ENCODE peak calls at places on chromosomes 7 and 10, in eight cellular contexts. One of them, this sample, is unnamed.
A peak's percentile ranks its signal among the peaks of the same experiment; 100 is the strongest.

GRCh38 chr10:78861456-78862327 is 207.1 kb upstream of the ZMIZ1 start:
- DNase-seq in MM.1S: no peak
- DNase-seq in HepG2: no peak
- DNase-seq in IMR-90: no peak
- DNase-seq in PC-3: peak; percentile 59
- DNase-seq in A549: no peak
- DNase-seq in H9: no peak
- DNase-seq in neural progenitor cell: no peak
- DNase-seq in this sample: no peak

GRCh38 chr7:4857189-4857588 is 4.6 kb downstream of the PAPOLB start:
- DNase-seq in MM.1S: no peak
- DNase-seq in HepG2: no peak
- DNase-seq in IMR-90: no peak
- DNase-seq in PC-3: no peak
- DNase-seq in A549: no peak
- DNase-seq in H9: no peak
- DNase-seq in neural progenitor cell: no peak
- DNase-seq in this sample: no peak

GRCh38 chr7:106643189-106643588 is 17.8 kb downstream of the CCDC71L start:
- DNase-seq in MM.1S: no peak
- DNase-seq in HepG2: no peak
- DNase-seq in IMR-90: no peak
- DNase-seq in PC-3: no peak
- DNase-seq in A549: no peak
- DNase-seq in H9: no peak
- DNase-seq in neural progenitor cell: no peak
- DNase-seq in this sample: no peak

GRCh38 chr7:139457153-139457946 is 26.1 kb downstream of the KLRG2 start:
- DNase-seq in MM.1S: no peak
- DNase-seq in HepG2: no peak
- DNase-seq in IMR-90: peak; percentile 29
- DNase-seq in PC-3: peak; percentile 13
- DNase-seq in A549: no peak
- DNase-seq in H9: no peak
- DNase-seq in neural progenitor cell: no peak
- DNase-seq in this sample: no peak

GRCh38 chr10:88318803-88319202 is 264.3 kb downstream of the RNLS start:
- DNase-seq in MM.1S: peak; percentile 45
- DNase-seq in HepG2: peak; percentile 1
- DNase-seq in IMR-90: no peak
- DNase-seq in PC-3: no peak
- DNase-seq in A549: peak; percentile 6
- DNase-seq in H9: peak; percentile 54
- DNase-seq in neural progenitor cell: no peak
- DNase-seq in this sample: peak; percentile 65

GRCh38 chr7:6636741-6637543 is at the start of gene ZNF316:
- DNase-seq in MM.1S: peak; percentile 47
- DNase-seq in HepG2: no peak
- DNase-seq in IMR-90: peak; percentile 38
- DNase-seq in PC-3: peak; percentile 35
- DNase-seq in A549: peak; percentile 71
- DNase-seq in H9: no peak
- DNase-seq in neural progenitor cell: no peak
- DNase-seq in this sample: peak; percentile 74

GRCh38 chr7:148436135-148436534 is 154.4 kb upstream of the C7orf33 start:
- DNase-seq in MM.1S: no peak
- DNase-seq in HepG2: no peak
- DNase-seq in IMR-90: no peak
- DNase-seq in PC-3: no peak
- DNase-seq in A549: no peak
- DNase-seq in H9: no peak
- DNase-seq in neural progenitor cell: no peak
- DNase-seq in this sample: peak; percentile 2

GRCh38 chr7:600149-600814 is 80.6 kb upstream of the PDGFA start:
- DNase-seq in MM.1S: no peak
- DNase-seq in HepG2: no peak
- DNase-seq in IMR-90: no peak
- DNase-seq in PC-3: no peak
- DNase-seq in A549: no peak
- DNase-seq in H9: no peak
- DNase-seq in neural progenitor cell: no peak
- DNase-seq in this sample: no peak

GRCh38 chr10:69125554-69125953 is 1.6 kb downstream of the VPS26A start:
- DNase-seq in MM.1S: no peak
- DNase-seq in HepG2: no peak
- DNase-seq in IMR-90: no peak
- DNase-seq in PC-3: no peak
- DNase-seq in A549: no peak
- DNase-seq in H9: no peak
- DNase-seq in neural progenitor cell: no peak
- DNase-seq in this sample: no peak

GRCh38 chr10:97188234-97188847 is 2.6 kb upstream of the SLIT1 start:
- DNase-seq in MM.1S: no peak
- DNase-seq in HepG2: no peak
- DNase-seq in IMR-90: no peak
- DNase-seq in PC-3: no peak
- DNase-seq in A549: no peak
- DNase-seq in H9: no peak
- DNase-seq in neural progenitor cell: no peak
- DNase-seq in this sample: no peak

GRCh38 chr10:116521424-116522305 is 24.1 kb upstream of the PNLIP start:
- DNase-seq in MM.1S: peak; percentile 55
- DNase-seq in HepG2: peak; percentile 28
- DNase-seq in IMR-90: peak; percentile 52
- DNase-seq in PC-3: peak; percentile 60
- DNase-seq in A549: peak; percentile 43
- DNase-seq in H9: no peak
- DNase-seq in neural progenitor cell: peak; percentile 54
- DNase-seq in this sample: peak; percentile 30

GRCh38 chr7:130897515-130898419 is 163.8 kb upstream of the KLF14 start:
- DNase-seq in MM.1S: no peak
- DNase-seq in HepG2: no peak
- DNase-seq in IMR-90: no peak
- DNase-seq in PC-3: peak; percentile 35
- DNase-seq in A549: no peak
- DNase-seq in H9: no peak
- DNase-seq in neural progenitor cell: no peak
- DNase-seq in this sample: peak; percentile 18

GRCh38 chr7:130896898-130897514 is 163.0 kb upstream of the KLF14 start:
- DNase-seq in MM.1S: peak; percentile 44
- DNase-seq in HepG2: peak; percentile 52
- DNase-seq in IMR-90: peak; percentile 84
- DNase-seq in PC-3: peak; percentile 71
- DNase-seq in A549: peak; percentile 67
- DNase-seq in H9: peak; percentile 82
- DNase-seq in neural progenitor cell: peak; percentile 85
- DNase-seq in this sample: peak; percentile 72

GRCh38 chr7:130894146-130895005 is 160.4 kb upstream of the KLF14 start:
- DNase-seq in MM.1S: no peak
- DNase-seq in HepG2: peak; percentile 65
- DNase-seq in IMR-90: peak; percentile 78
- DNase-seq in PC-3: peak; percentile 80
- DNase-seq in A549: peak; percentile 80
- DNase-seq in H9: no peak
- DNase-seq in neural progenitor cell: no peak
- DNase-seq in this sample: no peak

GRCh38 chr7:130895006-130895750 is 161.2 kb upstream of the KLF14 start:
- DNase-seq in MM.1S: no peak
- DNase-seq in HepG2: no peak
- DNase-seq in IMR-90: no peak
- DNase-seq in PC-3: no peak
- DNase-seq in A549: no peak
- DNase-seq in H9: no peak
- DNase-seq in neural progenitor cell: no peak
- DNase-seq in this sample: no peak

DNA sequence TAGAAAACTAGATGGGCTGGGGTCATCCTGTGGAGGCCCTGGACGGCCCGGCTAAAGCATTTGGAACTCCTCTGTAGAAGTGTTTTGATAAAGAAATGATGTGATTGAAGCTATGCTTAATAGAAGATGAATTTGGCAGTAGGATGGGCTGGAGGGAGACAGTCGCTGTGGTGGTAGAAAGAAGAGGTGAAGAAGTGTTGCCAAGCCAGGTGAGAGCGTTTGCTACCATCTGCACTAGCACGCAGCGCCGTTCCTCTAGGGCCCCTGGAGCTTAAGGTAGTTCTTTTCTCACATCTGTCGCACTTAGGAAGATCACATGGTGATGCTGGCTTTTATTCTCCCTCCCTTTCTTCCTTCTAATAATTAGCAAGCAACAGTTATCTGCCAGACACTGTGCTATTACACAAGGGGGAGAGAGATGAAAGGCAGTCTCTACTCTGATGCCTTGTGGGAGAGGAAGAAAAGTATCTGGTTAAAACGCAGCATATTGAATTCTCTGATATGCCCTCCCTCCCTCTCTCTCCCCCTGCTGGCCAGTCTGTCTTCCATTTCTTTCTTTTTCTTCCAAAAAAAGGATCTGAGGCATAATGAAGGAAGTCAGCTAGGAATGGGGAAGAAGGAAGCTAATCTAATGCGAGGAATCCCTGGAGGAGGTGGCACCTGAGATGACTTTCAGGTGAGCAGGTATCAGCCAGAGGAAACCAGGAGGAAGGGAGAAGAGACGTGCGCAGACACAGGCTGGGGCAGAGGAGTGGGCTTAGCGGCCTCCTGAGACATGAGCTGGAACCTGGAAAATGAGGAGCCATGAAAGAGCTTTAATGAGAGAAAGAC is 162.3 kb upstream of the KLF14 start:
- DNase-seq in MM.1S: no peak
- DNase-seq in HepG2: no peak
- DNase-seq in IMR-90: peak; percentile 54
- DNase-seq in PC-3: no peak
- DNase-seq in A549: no peak
- DNase-seq in H9: no peak
- DNase-seq in neural progenitor cell: no peak
- DNase-seq in this sample: no peak
- TF ChIP-seq CTCF in MM.1S: peak; percentile 24
- TF ChIP-seq CTCF in HepG2: peak; percentile 30
- TF ChIP-seq CTCF in IMR-90: peak; percentile 54
- TF ChIP-seq CTCF in PC-3: peak; percentile 38
- TF ChIP-seq CTCF in A549: no peak
- TF ChIP-seq CTCF in H9: peak; percentile 29
- TF ChIP-seq CTCF in neural progenitor cell: no peak
- TF ChIP-seq CTCF in this sample: no peak

GRCh38 chr7:155377071-155377836 is 79.6 kb downstream of the INSIG1 start:
- DNase-seq in MM.1S: no peak
- DNase-seq in HepG2: no peak
- DNase-seq in IMR-90: no peak
- DNase-seq in PC-3: no peak
- DNase-seq in A549: no peak
- DNase-seq in H9: no peak
- DNase-seq in neural progenitor cell: peak; percentile 42
- DNase-seq in this sample: no peak
- H3K4me1 ChIP-seq in MM.1S: no peaks in the 10 kb centered on the region
- H3K4me1 ChIP-seq in HepG2: peaks cover 13% of the 10 kb centered on the region
- H3K4me1 ChIP-seq in IMR-90: peaks cover 2% of the 10 kb centered on the region
- H3K4me1 ChIP-seq in PC-3: peaks cover 4% of the 10 kb centered on the region
- H3K4me1 ChIP-seq in A549: peaks cover 18% of the 10 kb centered on the region
- H3K4me1 ChIP-seq in H9: no peaks in the 10 kb centered on the region
- H3K4me1 ChIP-seq in neural progenitor cell: peaks cover 21% of the 10 kb centered on the region
- H3K4me1 ChIP-seq in this sample: no peaks in the 10 kb centered on the region

GRCh38 chr10:4257939-4258465 is 473.0 kb upstream of the KLF6 start:
- DNase-seq in MM.1S: no peak
- DNase-seq in HepG2: no peak
- DNase-seq in IMR-90: no peak
- DNase-seq in PC-3: no peak
- DNase-seq in A549: no peak
- DNase-seq in H9: peak; percentile 33
- DNase-seq in neural progenitor cell: no peak
- DNase-seq in this sample: no peak

GRCh38 chr10:4262870-4263269 is 477.9 kb upstream of the KLF6 start:
- DNase-seq in MM.1S: no peak
- DNase-seq in HepG2: no peak
- DNase-seq in IMR-90: no peak
- DNase-seq in PC-3: no peak
- DNase-seq in A549: no peak
- DNase-seq in H9: no peak
- DNase-seq in neural progenitor cell: no peak
- DNase-seq in this sample: no peak

GRCh38 chr10:4262449-4262848 is 477.4 kb upstream of the KLF6 start:
- DNase-seq in MM.1S: no peak
- DNase-seq in HepG2: no peak
- DNase-seq in IMR-90: no peak
- DNase-seq in PC-3: no peak
- DNase-seq in A549: no peak
- DNase-seq in H9: no peak
- DNase-seq in neural progenitor cell: no peak
- DNase-seq in this sample: no peak

GRCh38 chr10:4263281-4263921 is 478.4 kb upstream of the KLF6 start:
- DNase-seq in MM.1S: no peak
- DNase-seq in HepG2: no peak
- DNase-seq in IMR-90: no peak
- DNase-seq in PC-3: no peak
- DNase-seq in A549: no peak
- DNase-seq in H9: no peak
- DNase-seq in neural progenitor cell: no peak
- DNase-seq in this sample: no peak

DNA sequence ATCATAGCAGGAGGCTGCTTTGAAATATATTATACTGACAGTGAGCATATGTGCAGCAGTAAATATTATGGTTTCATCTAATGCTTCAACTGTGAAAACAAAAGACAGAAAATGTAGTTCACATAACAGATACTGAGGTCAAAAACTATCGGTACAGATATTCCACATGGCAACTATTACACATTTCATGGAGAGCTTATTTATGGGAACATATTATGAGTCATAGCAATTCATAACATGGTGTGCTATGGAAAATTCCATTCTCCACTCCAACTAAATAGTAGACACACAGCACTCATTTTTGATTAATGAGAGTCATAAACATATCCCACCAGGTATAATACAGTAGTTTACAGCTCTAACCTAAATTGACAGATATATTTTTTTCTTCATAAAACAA is 475.5 kb upstream of the KLF6 start:
- DNase-seq in MM.1S: no peak
- DNase-seq in HepG2: no peak
- DNase-seq in IMR-90: peak; percentile 82
- DNase-seq in PC-3: peak; percentile 16
- DNase-seq in A549: no peak
- DNase-seq in H9: no peak
- DNase-seq in neural progenitor cell: no peak
- DNase-seq in this sample: no peak
- H3K4me2 ChIP-seq in MM.1S: no peak overlapping the region
- H3K4me2 ChIP-seq in HepG2: no peak overlapping the region
- H3K4me2 ChIP-seq in IMR-90: peak overlapping the region; percentile 62
- H3K4me2 ChIP-seq in PC-3: no peak overlapping the region
- H3K4me2 ChIP-seq in A549: peak overlapping the region; percentile 12
- H3K4me2 ChIP-seq in H9: no peak overlapping the region
- H3K4me2 ChIP-seq in neural progenitor cell: no peak overlapping the region
- H3K4me2 ChIP-seq in this sample: no peak overlapping the region

DNA sequence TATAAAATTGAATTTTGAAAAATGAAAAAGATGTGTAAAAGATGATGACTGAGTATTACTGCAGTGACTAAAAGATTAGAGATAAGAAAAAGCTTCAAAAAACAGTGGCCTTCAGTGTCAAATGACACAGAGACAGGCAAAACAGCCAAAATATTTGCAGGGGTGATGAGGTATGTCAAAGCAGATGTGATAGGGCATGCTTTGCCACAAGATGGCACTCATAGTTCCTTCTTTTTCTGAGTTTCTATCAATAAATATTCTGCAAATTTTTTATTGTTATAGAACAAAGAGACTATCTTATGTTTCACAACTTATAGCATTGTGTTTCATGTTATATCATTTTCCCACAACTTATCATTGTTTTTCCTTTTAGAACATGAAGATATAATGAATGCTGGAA is 344.1 kb upstream of the HPS1 start:
- DNase-seq in MM.1S: peak; percentile 28
- DNase-seq in HepG2: no peak
- DNase-seq in IMR-90: peak; percentile 12
- DNase-seq in PC-3: peak; percentile 20
- DNase-seq in A549: peak; percentile 7
- DNase-seq in H9: no peak
- DNase-seq in neural progenitor cell: peak; percentile 17
- DNase-seq in this sample: peak; percentile 1
- TF ChIP-seq CTCF in MM.1S: peak; percentile 58
- TF ChIP-seq CTCF in HepG2: peak; percentile 21
- TF ChIP-seq CTCF in IMR-90: peak; percentile 29
- TF ChIP-seq CTCF in PC-3: peak; percentile 53
- TF ChIP-seq CTCF in A549: peak; percentile 43
- TF ChIP-seq CTCF in H9: peak; percentile 72
- TF ChIP-seq CTCF in neural progenitor cell: peak; percentile 60
- TF ChIP-seq CTCF in this sample: peak; percentile 72